ENCODE peak calls at places on chromosome 11, in seven cellular contexts. One of them, this sample, is unnamed.

GRCh38 chr11:17354070-17354924 is 2.7 kb downstream of the NCR3LG1 start:
- DNase-seq in foreskin melanocyte: peak; percentile 53
- DNase-seq in GM04504: peak; percentile 53
- DNase-seq in pancreas: no peak
- DNase-seq in BJ: peak; percentile 19
- DNase-seq in lung microvascular endothelial cell: peak; percentile 76
- DNase-seq in progenitor cell of endocrine pancreas: peak; percentile 34
- DNase-seq in this sample: peak; percentile 52

GRCh38 chr11:6170226-6170625 is at the start of gene OR52B2:
- DNase-seq in foreskin melanocyte: no peak
- DNase-seq in progenitor cell of endocrine pancreas: no peak
- DNase-seq in GM04504: no peak
- DNase-seq in pancreas: no peak
- DNase-seq in lung microvascular endothelial cell: no peak
- DNase-seq in BJ: no peak
- DNase-seq in this sample: no peak

GRCh38 chr11:122784325-122785155 is 53.8 kb upstream of the CRTAM start:
- DNase-seq in foreskin melanocyte: peak; percentile 80
- DNase-seq in lung microvascular endothelial cell: peak; percentile 75
- DNase-seq in BJ: peak; percentile 79
- DNase-seq in progenitor cell of endocrine pancreas: no peak
- DNase-seq in pancreas: no peak
- DNase-seq in GM04504: peak; percentile 75
- DNase-seq in this sample: no peak

GRCh38 chr11:105109855-105110750 is 29.5 kb downstream of the CARD18 start:
- DNase-seq in pancreas: no peak
- DNase-seq in foreskin melanocyte: no peak
- DNase-seq in GM04504: peak; percentile 22
- DNase-seq in BJ: peak; percentile 7
- DNase-seq in progenitor cell of endocrine pancreas: no peak
- DNase-seq in lung microvascular endothelial cell: no peak
- DNase-seq in this sample: no peak

GRCh38 chr11:57424802-57425564 is 1.9 kb downstream of the SLC43A3 start:
- DNase-seq in GM04504: peak; percentile 50
- DNase-seq in progenitor cell of endocrine pancreas: no peak
- DNase-seq in foreskin melanocyte: peak; percentile 86
- DNase-seq in pancreas: no peak
- DNase-seq in lung microvascular endothelial cell: peak; percentile 99
- DNase-seq in BJ: peak; percentile 44
- DNase-seq in this sample: no peak

GRCh38 chr11:126592496-126593410 is 237.3 kb downstream of the ST3GAL4 start:
- DNase-seq in lung microvascular endothelial cell: no peak
- DNase-seq in foreskin melanocyte: no peak
- DNase-seq in progenitor cell of endocrine pancreas: no peak
- DNase-seq in pancreas: no peak
- DNase-seq in GM04504: no peak
- DNase-seq in BJ: no peak
- DNase-seq in this sample: no peak

GRCh38 chr11:116329354-116330090 is 443.3 kb downstream of the BUD13 start:
- DNase-seq in BJ: no peak
- DNase-seq in lung microvascular endothelial cell: no peak
- DNase-seq in progenitor cell of endocrine pancreas: no peak
- DNase-seq in pancreas: no peak
- DNase-seq in foreskin melanocyte: no peak
- DNase-seq in GM04504: no peak
- DNase-seq in this sample: no peak

GRCh38 chr11:99098751-99099150 is 78.0 kb downstream of the CNTN5 start:
- DNase-seq in GM04504: no peak
- DNase-seq in BJ: no peak
- DNase-seq in progenitor cell of endocrine pancreas: no peak
- DNase-seq in pancreas: no peak
- DNase-seq in lung microvascular endothelial cell: no peak
- DNase-seq in foreskin melanocyte: no peak
- DNase-seq in this sample: no peak

GRCh38 chr11:34495724-34496377 is 17.7 kb downstream of the ELF5 start:
- DNase-seq in lung microvascular endothelial cell: no peak
- DNase-seq in GM04504: no peak
- DNase-seq in pancreas: no peak
- DNase-seq in progenitor cell of endocrine pancreas: no peak
- DNase-seq in foreskin melanocyte: no peak
- DNase-seq in BJ: no peak
- DNase-seq in this sample: no peak

GRCh38 chr11:58622344-58622743 is at the start of gene CNTF:
- DNase-seq in foreskin melanocyte: peak; percentile 70
- DNase-seq in pancreas: no peak
- DNase-seq in BJ: no peak
- DNase-seq in lung microvascular endothelial cell: no peak
- DNase-seq in GM04504: no peak
- DNase-seq in progenitor cell of endocrine pancreas: no peak
- DNase-seq in this sample: no peak

GRCh38 chr11:80616070-80616800 is 1175.4 kb upstream of the TENM4 start:
- DNase-seq in lung microvascular endothelial cell: no peak
- DNase-seq in pancreas: no peak
- DNase-seq in BJ: no peak
- DNase-seq in progenitor cell of endocrine pancreas: no peak
- DNase-seq in GM04504: no peak
- DNase-seq in foreskin melanocyte: no peak
- DNase-seq in this sample: no peak

GRCh38 chr11:12841946-12842630 is 167.0 kb upstream of the RASSF10 start:
- DNase-seq in pancreas: no peak
- DNase-seq in BJ: peak; percentile 73
- DNase-seq in GM04504: peak; percentile 62
- DNase-seq in progenitor cell of endocrine pancreas: no peak
- DNase-seq in foreskin melanocyte: no peak
- DNase-seq in lung microvascular endothelial cell: peak; percentile 85
- DNase-seq in this sample: no peak

GRCh38 chr11:119594639-119595249 is 134.3 kb downstream of the NECTIN1 start:
- DNase-seq in GM04504: no peak
- DNase-seq in lung microvascular endothelial cell: no peak
- DNase-seq in BJ: peak; percentile 19
- DNase-seq in foreskin melanocyte: no peak
- DNase-seq in pancreas: no peak
- DNase-seq in progenitor cell of endocrine pancreas: no peak
- DNase-seq in this sample: no peak

GRCh38 chr11:1192741-1193325 is 30.0 kb upstream of the MUC5B start:
- DNase-seq in foreskin melanocyte: no peak
- DNase-seq in BJ: no peak
- DNase-seq in GM04504: no peak
- DNase-seq in progenitor cell of endocrine pancreas: no peak
- DNase-seq in lung microvascular endothelial cell: no peak
- DNase-seq in pancreas: peak; percentile 39
- DNase-seq in this sample: no peak

GRCh38 chr11:75371930-75372876 is 20.7 kb upstream of the ARRB1 start:
- DNase-seq in BJ: no peak
- DNase-seq in foreskin melanocyte: no peak
- DNase-seq in GM04504: no peak
- DNase-seq in progenitor cell of endocrine pancreas: no peak
- DNase-seq in lung microvascular endothelial cell: no peak
- DNase-seq in pancreas: no peak
- DNase-seq in this sample: peak; percentile 22

GRCh38 chr11:61671527-61671926 is 8.7 kb upstream of the DAGLA start:
- DNase-seq in GM04504: no peak
- DNase-seq in BJ: no peak
- DNase-seq in progenitor cell of endocrine pancreas: no peak
- DNase-seq in lung microvascular endothelial cell: no peak
- DNase-seq in pancreas: no peak
- DNase-seq in foreskin melanocyte: no peak
- DNase-seq in this sample: peak; percentile 82

GRCh38 chr11:28464252-28464867 is 356.2 kb downstream of the METTL15 start:
- DNase-seq in foreskin melanocyte: no peak
- DNase-seq in progenitor cell of endocrine pancreas: no peak
- DNase-seq in GM04504: peak; percentile 3
- DNase-seq in pancreas: no peak
- DNase-seq in BJ: peak; percentile 8
- DNase-seq in lung microvascular endothelial cell: no peak
- DNase-seq in this sample: no peak

GRCh38 chr11:14905104-14906033 is 13.3 kb upstream of the CYP2R1 start:
- DNase-seq in pancreas: peak; percentile 86
- DNase-seq in GM04504: no peak
- DNase-seq in BJ: no peak
- DNase-seq in progenitor cell of endocrine pancreas: no peak
- DNase-seq in lung microvascular endothelial cell: peak; percentile 49
- DNase-seq in foreskin melanocyte: no peak
- DNase-seq in this sample: peak; percentile 71

GRCh38 chr11:58832246-58832645 is 12.3 kb downstream of the GLYATL2 start:
- DNase-seq in GM04504: no peak
- DNase-seq in foreskin melanocyte: no peak
- DNase-seq in BJ: no peak
- DNase-seq in pancreas: no peak
- DNase-seq in lung microvascular endothelial cell: no peak
- DNase-seq in progenitor cell of endocrine pancreas: no peak
- DNase-seq in this sample: no peak

GRCh38 chr11:75349540-75350116 is 1.8 kb downstream of the ARRB1 start:
- DNase-seq in GM04504: no peak
- DNase-seq in foreskin melanocyte: no peak
- DNase-seq in progenitor cell of endocrine pancreas: no peak
- DNase-seq in BJ: no peak
- DNase-seq in lung microvascular endothelial cell: no peak
- DNase-seq in pancreas: no peak
- DNase-seq in this sample: no peak

This sample was measured in HuH-7.5.